ENCODE peak calls at places on chromosome 18, in ten cellular contexts. X is tibial artery; B is MM.1S; J is HuH-7.5; K is stimulated activated CD4-positive, alpha-beta T cell treated with anti-CD3 and anti-CD28 coated beads, Interleukin-15, amount 100 ng/mL, for 1 hour; Y is lower lobe of right lung; D is left colon; A is T follicular helper cell; P is stimulated activated CD8-positive, alpha-beta memory T cell treated with anti-CD3 and anti-CD28 coated beads, Interleukin-4, amount 100 ng/mL, for 24 hours; V is heart right ventricle. G is an unnamed sample.

GRCh38 chr18:62399781-62400308 is 74.7 kb downstream of the TNFRSF11A start:
- DNase-seq in X (no peak), B (no peak), J (peak), K (no peak), Y (no peak), D (peak), A (no peak), P (no peak), V (no peak), G (no peak)

GRCh38 chr18:3689986-3690681 is 240.2 kb downstream of the TGIF1 start:
- DNase-seq in X (no peak), B (no peak), J (no peak), K (no peak), Y (no peak), D (no peak), A (no peak), P (no peak), V (no peak), G (no peak)

GRCh38 chr18:78742346-78742745 is 237.3 kb upstream of the SALL3 start:
- DNase-seq in X (no peak), B (no peak), J (no peak), K (no peak), Y (no peak), D (no peak), A (no peak), P (no peak), V (no peak), G (no peak)

GRCh38 chr18:13216732-13217465 is 1.7 kb upstream of the LDLRAD4 start:
- DNase-seq in X (peak), B (peak), J (peak), K (peak), Y (no peak), D (peak), A (peak), P (peak), V (peak), G (peak)

GRCh38 chr18:48938827-48939367 is 11.9 kb downstream of the SMAD7 start:
- DNase-seq in X (no peak), B (no peak), J (no peak), K (no peak), Y (no peak), D (no peak), A (no peak), P (no peak), V (no peak), G (no peak)

GRCh38 chr18:10391506-10391905 is 62.9 kb upstream of the APCDD1 start:
- DNase-seq in X (no peak), B (peak), J (no peak), K (no peak), Y (no peak), D (no peak), A (no peak), P (no peak), V (no peak), G (no peak)

GRCh38 chr18:64103979-64104378 is 44.9 kb downstream of the LINC00305 start:
- DNase-seq in X (no peak), B (no peak), J (no peak), K (no peak), Y (no peak), D (no peak), A (no peak), P (no peak), V (no peak), G (no peak)

GRCh38 chr18:57737661-57738060 is 65.5 kb downstream of the ATP8B1 start:
- DNase-seq in X (peak), B (no peak), J (peak), K (no peak), Y (peak), D (peak), A (no peak), P (no peak), V (peak), G (peak)

GRCh38 chr18:70419526-70419925 is 130.7 kb downstream of the SOCS6 start:
- DNase-seq in X (no peak), B (no peak), J (no peak), K (no peak), Y (no peak), D (no peak), A (no peak), P (no peak), V (no peak), G (no peak)